ENCODE peak calls at places on chromosomes 11 and 22, in nine cellular contexts. One of them, this sample, is unnamed.

GRCh38 chr11:75277211-75277805 is 36.7 kb downstream of the TPBGL start:
- DNase-seq in lung: no peak
- DNase-seq in GM12865: no peak
- DNase-seq in IMR-90: no peak
- DNase-seq in adrenal gland: peak; percentile 35
- DNase-seq in ovary: peak; percentile 13
- DNase-seq in body of pancreas: peak; percentile 1
- DNase-seq in upper lobe of right lung: peak; percentile 22
- DNase-seq in endothelial cell of umbilical vein: no peak
- DNase-seq in this sample: no peak

GRCh38 chr22:30115705-30116104 is 35.4 kb downstream of the HORMAD2 start:
- DNase-seq in IMR-90: peak; percentile 9
- DNase-seq in endothelial cell of umbilical vein: no peak
- DNase-seq in lung: no peak
- DNase-seq in upper lobe of right lung: no peak
- DNase-seq in ovary: no peak
- DNase-seq in adrenal gland: no peak
- DNase-seq in body of pancreas: no peak
- DNase-seq in GM12865: no peak
- DNase-seq in this sample: no peak

GRCh38 chr11:1090600-1091331 is 16.1 kb downstream of the MUC2 start:
- DNase-seq in ovary: no peak
- DNase-seq in body of pancreas: no peak
- DNase-seq in endothelial cell of umbilical vein: no peak
- DNase-seq in lung: no peak
- DNase-seq in upper lobe of right lung: peak; percentile 47
- DNase-seq in IMR-90: no peak
- DNase-seq in GM12865: no peak
- DNase-seq in adrenal gland: no peak
- DNase-seq in this sample: no peak

GRCh38 chr22:32781695-32782094 is 19.8 kb upstream of the TIMP3 start:
- DNase-seq in upper lobe of right lung: no peak
- DNase-seq in GM12865: no peak
- DNase-seq in ovary: no peak
- DNase-seq in lung: no peak
- DNase-seq in body of pancreas: no peak
- DNase-seq in endothelial cell of umbilical vein: no peak
- DNase-seq in IMR-90: peak; percentile 57
- DNase-seq in adrenal gland: no peak
- DNase-seq in this sample: no peak

GRCh38 chr11:45026835-45027234 is 76.2 kb upstream of the TP53I11 start:
- DNase-seq in endothelial cell of umbilical vein: no peak
- DNase-seq in upper lobe of right lung: no peak
- DNase-seq in ovary: no peak
- DNase-seq in GM12865: no peak
- DNase-seq in lung: no peak
- DNase-seq in IMR-90: no peak
- DNase-seq in body of pancreas: no peak
- DNase-seq in adrenal gland: no peak
- DNase-seq in this sample: no peak

GRCh38 chr22:20021196-20022181 is 579 bp downstream of the TANGO2 start:
- DNase-seq in body of pancreas: peak; percentile 79
- DNase-seq in endothelial cell of umbilical vein: peak; percentile 42
- DNase-seq in ovary: no peak
- DNase-seq in adrenal gland: peak; percentile 92
- DNase-seq in upper lobe of right lung: peak; percentile 83
- DNase-seq in IMR-90: peak; percentile 54
- DNase-seq in lung: peak; percentile 64
- DNase-seq in GM12865: no peak
- DNase-seq in this sample: no peak

GRCh38 chr11:126153999-126154398 is 57.5 kb downstream of the RPUSD4 start:
- DNase-seq in ovary: no peak
- DNase-seq in upper lobe of right lung: no peak
- DNase-seq in IMR-90: peak; percentile 92
- DNase-seq in GM12865: no peak
- DNase-seq in body of pancreas: no peak
- DNase-seq in adrenal gland: peak; percentile 56
- DNase-seq in lung: no peak
- DNase-seq in endothelial cell of umbilical vein: peak; percentile 98
- DNase-seq in this sample: peak; percentile 80

GRCh38 chr22:17912942-17913704 is 111.2 kb downstream of the MICAL3 start:
- DNase-seq in GM12865: no peak
- DNase-seq in upper lobe of right lung: no peak
- DNase-seq in body of pancreas: no peak
- DNase-seq in IMR-90: no peak
- DNase-seq in ovary: no peak
- DNase-seq in adrenal gland: no peak
- DNase-seq in endothelial cell of umbilical vein: no peak
- DNase-seq in lung: no peak
- DNase-seq in this sample: no peak

GRCh38 chr11:95228081-95228859 is 2.7 kb downstream of the SESN3 start:
- DNase-seq in body of pancreas: no peak
- DNase-seq in endothelial cell of umbilical vein: peak; percentile 14
- DNase-seq in lung: no peak
- DNase-seq in IMR-90: no peak
- DNase-seq in upper lobe of right lung: no peak
- DNase-seq in ovary: no peak
- DNase-seq in GM12865: no peak
- DNase-seq in adrenal gland: no peak
- DNase-seq in this sample: no peak

GRCh38 chr22:17946691-17947367 is 77.5 kb downstream of the MICAL3 start:
- DNase-seq in upper lobe of right lung: no peak
- DNase-seq in adrenal gland: no peak
- DNase-seq in ovary: no peak
- DNase-seq in lung: no peak
- DNase-seq in GM12865: no peak
- DNase-seq in endothelial cell of umbilical vein: no peak
- DNase-seq in body of pancreas: no peak
- DNase-seq in IMR-90: no peak
- DNase-seq in this sample: no peak

GRCh38 chr11:129840236-129840635 is 24.6 kb downstream of the TMEM45B start:
- DNase-seq in lung: no peak
- DNase-seq in IMR-90: no peak
- DNase-seq in GM12865: no peak
- DNase-seq in body of pancreas: peak; percentile 19
- DNase-seq in adrenal gland: no peak
- DNase-seq in upper lobe of right lung: no peak
- DNase-seq in ovary: no peak
- DNase-seq in endothelial cell of umbilical vein: no peak
- DNase-seq in this sample: no peak

GRCh38 chr11:129842138-129842537 is 26.5 kb downstream of the TMEM45B start:
- DNase-seq in body of pancreas: no peak
- DNase-seq in lung: no peak
- DNase-seq in adrenal gland: no peak
- DNase-seq in ovary: no peak
- DNase-seq in GM12865: no peak
- DNase-seq in upper lobe of right lung: no peak
- DNase-seq in IMR-90: no peak
- DNase-seq in endothelial cell of umbilical vein: no peak
- DNase-seq in this sample: no peak

GRCh38 chr11:129836979-129837378 is 21.3 kb downstream of the TMEM45B start:
- DNase-seq in upper lobe of right lung: no peak
- DNase-seq in GM12865: no peak
- DNase-seq in endothelial cell of umbilical vein: no peak
- DNase-seq in IMR-90: no peak
- DNase-seq in ovary: no peak
- DNase-seq in lung: no peak
- DNase-seq in body of pancreas: no peak
- DNase-seq in adrenal gland: no peak
- DNase-seq in this sample: no peak
- TF ChIP-seq CTCF in upper lobe of right lung: no peak
- TF ChIP-seq CTCF in GM12865: no peak
- TF ChIP-seq CTCF in endothelial cell of umbilical vein: no peak
- TF ChIP-seq CTCF in IMR-90: no peak
- TF ChIP-seq CTCF in ovary: no peak
- TF ChIP-seq CTCF in lung: no peak
- TF ChIP-seq CTCF in body of pancreas: no peak
- TF ChIP-seq CTCF in adrenal gland: no peak
- TF ChIP-seq CTCF in this sample: no peak

DNA sequence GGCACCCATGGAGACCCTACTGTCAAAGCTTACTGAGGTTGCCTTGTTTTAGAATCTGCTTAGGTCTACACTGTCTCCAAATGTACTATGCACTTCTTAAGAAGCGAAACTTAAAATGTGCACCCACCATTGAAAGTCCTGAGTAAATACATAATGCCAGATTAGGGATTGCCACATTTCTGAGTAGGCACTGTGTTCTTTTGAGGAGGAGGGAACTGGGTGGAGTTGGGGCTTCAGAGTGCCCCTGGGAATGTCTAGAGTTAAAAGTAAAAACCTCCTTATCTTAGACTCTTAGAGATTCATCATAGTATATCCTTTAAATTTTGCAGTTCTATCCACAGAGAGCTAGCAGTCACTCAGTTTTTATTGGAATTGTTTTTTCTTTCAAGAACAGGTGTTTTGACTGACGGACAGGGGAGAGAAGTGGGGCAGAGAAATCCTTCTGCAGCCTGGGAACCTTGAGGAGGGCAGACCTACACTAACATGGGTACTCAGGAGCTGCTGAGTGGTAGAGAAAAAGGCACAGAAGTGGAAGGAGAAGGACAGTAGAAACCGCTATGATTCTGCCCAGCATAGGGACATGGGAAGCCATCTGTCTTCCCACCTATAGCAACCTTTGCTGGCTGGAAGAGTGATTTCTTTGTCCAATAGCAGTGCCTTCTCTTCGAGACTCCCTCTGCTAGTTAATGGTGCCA is 33.4 kb upstream of the MICAL2 start:
- DNase-seq in IMR-90: no peak
- DNase-seq in GM12865: no peak
- DNase-seq in lung: no peak
- DNase-seq in body of pancreas: no peak
- DNase-seq in endothelial cell of umbilical vein: no peak
- DNase-seq in upper lobe of right lung: no peak
- DNase-seq in adrenal gland: no peak
- DNase-seq in ovary: no peak
- DNase-seq in this sample: no peak
- H3K4me3 ChIP-seq in IMR-90: peak overlapping the region; percentile 9
- H3K4me3 ChIP-seq in GM12865: no peak overlapping the region
- H3K4me3 ChIP-seq in lung: no peak overlapping the region
- H3K4me3 ChIP-seq in body of pancreas: no peak overlapping the region
- H3K4me3 ChIP-seq in endothelial cell of umbilical vein: no peak overlapping the region
- H3K4me3 ChIP-seq in upper lobe of right lung: no peak overlapping the region
- H3K4me3 ChIP-seq in adrenal gland: no peak overlapping the region
- H3K4me3 ChIP-seq in ovary: no peak overlapping the region
- H3K4me3 ChIP-seq in this sample: no peak overlapping the region

GRCh38 chr22:31753634-31754471 is at the start of gene DEPDC5:
- DNase-seq in upper lobe of right lung: peak; percentile 98
- DNase-seq in lung: peak; percentile 96
- DNase-seq in endothelial cell of umbilical vein: peak; percentile 95
- DNase-seq in IMR-90: peak; percentile 86
- DNase-seq in GM12865: peak; percentile 98
- DNase-seq in adrenal gland: peak; percentile 97
- DNase-seq in ovary: peak; percentile 96
- DNase-seq in body of pancreas: peak; percentile 97
- DNase-seq in this sample: peak; percentile 66
- TF ChIP-seq CTCF in upper lobe of right lung: no peak
- TF ChIP-seq CTCF in lung: peak; percentile 3
- TF ChIP-seq CTCF in endothelial cell of umbilical vein: no peak
- TF ChIP-seq CTCF in IMR-90: peak; percentile 5
- TF ChIP-seq CTCF in GM12865: no peak
- TF ChIP-seq CTCF in adrenal gland: no peak
- TF ChIP-seq CTCF in ovary: no peak
- TF ChIP-seq CTCF in body of pancreas: peak; percentile 9
- TF ChIP-seq CTCF in this sample: no peak

DNA sequence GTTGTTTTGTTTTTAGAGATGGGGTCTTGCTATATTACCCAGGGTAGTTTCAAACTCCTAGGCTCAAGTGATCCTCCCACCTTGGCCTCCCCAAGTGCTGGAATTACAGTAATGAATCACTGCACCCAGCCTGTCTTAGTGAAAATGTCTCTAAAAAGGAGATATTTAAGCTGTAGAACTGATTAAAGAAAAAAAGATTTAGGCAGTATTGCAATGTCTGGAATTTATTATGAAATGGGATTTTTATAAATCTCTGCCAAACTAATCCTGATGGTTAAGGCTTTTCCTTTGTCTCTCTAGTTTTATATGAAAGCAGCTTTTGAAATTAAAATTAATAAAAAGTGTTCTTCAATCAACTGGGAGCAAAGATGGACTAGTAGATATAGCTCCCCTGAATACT is 2.1 kb downstream of the PLAAT3 start:
- DNase-seq in ovary: no peak
- DNase-seq in endothelial cell of umbilical vein: no peak
- DNase-seq in lung: no peak
- DNase-seq in GM12865: no peak
- DNase-seq in adrenal gland: no peak
- DNase-seq in body of pancreas: no peak
- DNase-seq in upper lobe of right lung: no peak
- DNase-seq in IMR-90: no peak
- DNase-seq in this sample: no peak
- H3K4me3 ChIP-seq in ovary: no peak overlapping the region
- H3K4me3 ChIP-seq in endothelial cell of umbilical vein: no peak overlapping the region
- H3K4me3 ChIP-seq in lung: no peak overlapping the region
- H3K4me3 ChIP-seq in GM12865: no peak overlapping the region
- H3K4me3 ChIP-seq in adrenal gland: no peak overlapping the region
- H3K4me3 ChIP-seq in body of pancreas: no peak overlapping the region
- H3K4me3 ChIP-seq in upper lobe of right lung: peak overlapping the region; percentile 92
- H3K4me3 ChIP-seq in IMR-90: no peak overlapping the region
- H3K4me3 ChIP-seq in this sample: no peak overlapping the region

DNA sequence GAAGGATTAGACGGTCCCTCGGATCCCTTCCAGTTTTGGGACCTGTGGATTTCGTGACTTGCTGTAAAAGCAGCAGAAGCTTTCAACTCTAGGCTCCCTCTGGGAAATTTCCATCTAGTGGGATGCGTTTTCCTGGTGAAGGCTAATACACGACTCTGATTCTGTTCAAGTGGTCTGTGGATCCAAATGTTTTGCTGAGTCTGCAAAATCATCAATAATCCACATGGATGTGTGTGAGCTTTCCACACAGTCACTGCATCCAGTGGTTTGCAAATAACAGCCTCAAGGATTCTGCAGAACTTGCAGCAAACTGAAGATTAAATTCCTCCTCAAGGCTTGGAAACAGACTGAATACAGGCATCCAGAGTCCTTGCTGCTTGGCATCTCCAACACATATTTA is 12.2 kb upstream of the DDB2 start:
- DNase-seq in upper lobe of right lung: no peak
- DNase-seq in adrenal gland: no peak
- DNase-seq in endothelial cell of umbilical vein: no peak
- DNase-seq in IMR-90: no peak
- DNase-seq in body of pancreas: no peak
- DNase-seq in ovary: no peak
- DNase-seq in GM12865: no peak
- DNase-seq in lung: no peak
- DNase-seq in this sample: no peak
- TF ChIP-seq CTCF in upper lobe of right lung: no peak
- TF ChIP-seq CTCF in adrenal gland: no peak
- TF ChIP-seq CTCF in endothelial cell of umbilical vein: no peak
- TF ChIP-seq CTCF in IMR-90: no peak
- TF ChIP-seq CTCF in body of pancreas: no peak
- TF ChIP-seq CTCF in ovary: no peak
- TF ChIP-seq CTCF in GM12865: no peak
- TF ChIP-seq CTCF in lung: no peak
- TF ChIP-seq CTCF in this sample: no peak

DNA sequence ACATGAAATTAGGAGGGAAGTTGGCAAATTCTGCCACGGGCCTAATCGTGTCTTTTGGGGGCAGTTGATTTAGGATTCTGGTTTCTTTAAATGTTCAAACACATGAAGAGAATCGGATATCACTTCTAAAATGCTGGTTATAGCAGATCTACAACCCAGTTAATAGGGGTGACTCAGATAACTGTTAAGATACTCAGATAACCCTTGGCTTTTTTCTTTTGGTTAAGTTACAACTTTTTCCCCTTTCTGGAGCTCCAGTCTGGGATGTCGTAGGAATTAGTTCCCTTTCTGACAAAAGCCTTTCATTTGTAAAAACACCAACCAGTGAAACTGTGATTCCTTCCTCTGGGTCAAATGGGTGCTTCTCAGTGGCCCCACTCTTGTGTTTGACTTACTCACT is 976 bp downstream of the DEPDC7 start:
- DNase-seq in ovary: no peak
- DNase-seq in upper lobe of right lung: no peak
- DNase-seq in GM12865: no peak
- DNase-seq in lung: no peak
- DNase-seq in endothelial cell of umbilical vein: no peak
- DNase-seq in IMR-90: no peak
- DNase-seq in body of pancreas: no peak
- DNase-seq in adrenal gland: no peak
- DNase-seq in this sample: no peak
- H3K4me3 ChIP-seq in ovary: peak overlapping the region; percentile 51
- H3K4me3 ChIP-seq in upper lobe of right lung: peak overlapping the region; percentile 48
- H3K4me3 ChIP-seq in GM12865: no peak overlapping the region
- H3K4me3 ChIP-seq in lung: no peak overlapping the region
- H3K4me3 ChIP-seq in endothelial cell of umbilical vein: no peak overlapping the region
- H3K4me3 ChIP-seq in IMR-90: peak overlapping the region; percentile 66
- H3K4me3 ChIP-seq in body of pancreas: no peak overlapping the region
- H3K4me3 ChIP-seq in adrenal gland: no peak overlapping the region
- H3K4me3 ChIP-seq in this sample: peak overlapping the region; percentile 66

This sample was measured in HFF-Myc.